ENCODE peak calls at places on chromosomes 16 and 17, in six cellular contexts. V is tibial artery, N is thoracic aorta, L is lower leg skin, K is type B pancreatic cell, F is ascending aorta. T is an unnamed sample.

GRCh38 chr17:74987909-74988711 is 678 bp downstream of the CDR2L start:
- DNase-seq in V (peak; percentile 88), N (peak; percentile 53), L (peak; percentile 97), K (peak; percentile 83), F (peak; percentile 94), T (peak; percentile 91)

GRCh38 chr17:63274156-63274555 is 171.9 kb downstream of the CYB561 start:
- DNase-seq in V (no peak), N (no peak), L (no peak), K (no peak), F (no peak), T (no peak)

GRCh38 chr16:23124315-23124714 is 24.9 kb downstream of the USP31 start:
- DNase-seq in V (no peak), N (no peak), L (no peak), K (no peak), F (no peak), T (no peak)

GRCh38 chr16:86946396-86946795 is 368.0 kb downstream of the FOXL1 start:
- DNase-seq in V (no peak), N (no peak), L (no peak), K (no peak), F (no peak), T (no peak)

GRCh38 chr16:69145658-69146057 is 13.2 kb downstream of the UTP4 start:
- DNase-seq in V (no peak), N (no peak), L (no peak), K (no peak), F (peak; percentile 81), T (no peak)

GRCh38 chr16:2779978-2780898 is 3.2 kb upstream of the ELOB start:
- DNase-seq in V (no peak), N (no peak), L (no peak), K (no peak), F (peak; percentile 42), T (no peak)

GRCh38 chr16:22077700-22078313 is 14.5 kb upstream of the VWA3A start:
- DNase-seq in V (peak; percentile 60), N (no peak), L (peak; percentile 93), K (no peak), F (peak; percentile 70), T (no peak)

GRCh38 chr17:52155301-52155700 is 3.2 kb downstream of the CA10 start:
- DNase-seq in V (no peak), N (no peak), L (no peak), K (no peak), F (no peak), T (no peak)

GRCh38 chr16:82016268-82016667 is 5.0 kb upstream of the SDR42E1 start:
- DNase-seq in V (no peak), N (no peak), L (no peak), K (no peak), F (no peak), T (no peak)
- TF ChIP-seq CTCF in V (no peak), N (no peak), L (no peak), K (peak; percentile 61), F (no peak), T (peak; percentile 22)

DNA sequence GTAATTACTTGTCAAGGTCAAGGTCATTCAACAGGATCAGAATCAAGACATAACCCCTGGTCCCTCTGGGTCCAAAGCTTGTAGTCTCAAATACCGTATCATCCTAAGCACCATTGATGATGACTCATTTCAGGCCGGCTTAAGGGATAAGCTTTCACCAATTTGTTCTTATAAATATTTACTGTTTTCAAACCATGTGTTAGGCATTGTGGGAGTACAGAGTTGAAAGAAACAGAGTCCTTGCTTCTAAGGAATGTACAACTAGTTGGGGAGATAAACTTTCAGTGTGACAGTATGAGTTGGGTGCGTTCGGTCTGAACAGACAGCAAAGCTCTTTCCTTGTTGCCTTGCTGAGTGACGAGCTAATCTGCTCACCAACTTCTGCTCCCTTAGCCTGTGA is 183.5 kb upstream of the MAF start:
- DNase-seq in V (no peak), N (no peak), L (no peak), K (no peak), F (no peak), T (no peak)
- TF ChIP-seq CTCF in V (no peak), N (no peak), L (no peak), K (no peak), F (no peak), T (no peak)

GRCh38 chr16:27692576-27692975 is 142.6 kb downstream of the KATNIP start:
- DNase-seq in V (no peak), N (no peak), L (peak; percentile 57), K (no peak), F (peak; percentile 37), T (no peak)

GRCh38 chr16:27687605-27688004 is 137.7 kb downstream of the KATNIP start:
- DNase-seq in V (no peak), N (no peak), L (no peak), K (no peak), F (no peak), T (no peak)

GRCh38 chr16:27689711-27690110 is 139.8 kb downstream of the KATNIP start:
- DNase-seq in V (no peak), N (no peak), L (peak; percentile 37), K (no peak), F (no peak), T (no peak)

GRCh38 chr16:27691717-27692116 is 141.8 kb downstream of the KATNIP start:
- DNase-seq in V (no peak), N (no peak), L (no peak), K (no peak), F (no peak), T (no peak)

GRCh38 chr16:27690604-27691003 is 140.7 kb downstream of the KATNIP start:
- DNase-seq in V (no peak), N (no peak), L (peak; percentile 81), K (no peak), F (peak; percentile 42), T (no peak)
- TF ChIP-seq CTCF in V (no peak), N (peak; percentile 29), L (no peak), K (peak; percentile 70), F (peak; percentile 30), T (peak; percentile 46)

GRCh38 chr16:49057391-49057790 is 224.2 kb downstream of the CBLN1 start:
- DNase-seq in V (no peak), N (no peak), L (no peak), K (no peak), F (no peak), T (no peak)

GRCh38 chr16:49061315-49061714 is 220.3 kb downstream of the CBLN1 start:
- DNase-seq in V (no peak), N (no peak), L (no peak), K (no peak), F (no peak), T (no peak)

GRCh38 chr16:49056546-49056945 is 225.1 kb downstream of the CBLN1 start:
- DNase-seq in V (no peak), N (no peak), L (no peak), K (no peak), F (no peak), T (no peak)

GRCh38 chr16:49055824-49056545 is 225.7 kb downstream of the CBLN1 start:
- DNase-seq in V (no peak), N (no peak), L (no peak), K (no peak), F (no peak), T (no peak)

DNA sequence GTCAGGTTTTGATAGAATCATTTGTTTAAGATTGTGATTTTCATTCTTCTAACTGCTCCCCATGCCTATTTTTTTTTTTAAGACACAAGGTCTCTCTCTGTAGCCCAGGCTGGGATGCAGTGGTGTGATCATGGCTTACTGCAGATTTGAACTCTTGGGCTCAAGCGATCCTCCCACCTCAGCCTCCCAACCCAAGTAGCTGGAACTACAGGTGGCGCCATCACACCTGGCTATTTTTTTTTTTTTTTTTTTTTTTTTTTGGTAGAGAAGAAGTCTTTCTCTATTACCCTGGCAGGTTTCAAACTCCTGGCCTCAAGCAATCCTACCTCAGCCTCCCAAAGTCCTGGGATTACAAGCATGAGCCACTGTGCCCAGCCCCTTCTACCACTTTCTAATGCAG is 223.3 kb downstream of the CBLN1 start:
- DNase-seq in V (no peak), N (no peak), L (no peak), K (no peak), F (no peak), T (no peak)
- TF ChIP-seq CTCF in V (no peak), N (no peak), L (no peak), K (no peak), F (no peak), T (no peak)

GRCh38 chr17:2042355-2042929 is 620 bp downstream of the OVCA2 start:
- DNase-seq in V (no peak), N (no peak), L (no peak), K (no peak), F (no peak), T (no peak)
- TF ChIP-seq CTCF in V (no peak), N (no peak), L (no peak), K (peak; percentile 40), F (peak; percentile 5), T (peak; percentile 34)

DNA sequence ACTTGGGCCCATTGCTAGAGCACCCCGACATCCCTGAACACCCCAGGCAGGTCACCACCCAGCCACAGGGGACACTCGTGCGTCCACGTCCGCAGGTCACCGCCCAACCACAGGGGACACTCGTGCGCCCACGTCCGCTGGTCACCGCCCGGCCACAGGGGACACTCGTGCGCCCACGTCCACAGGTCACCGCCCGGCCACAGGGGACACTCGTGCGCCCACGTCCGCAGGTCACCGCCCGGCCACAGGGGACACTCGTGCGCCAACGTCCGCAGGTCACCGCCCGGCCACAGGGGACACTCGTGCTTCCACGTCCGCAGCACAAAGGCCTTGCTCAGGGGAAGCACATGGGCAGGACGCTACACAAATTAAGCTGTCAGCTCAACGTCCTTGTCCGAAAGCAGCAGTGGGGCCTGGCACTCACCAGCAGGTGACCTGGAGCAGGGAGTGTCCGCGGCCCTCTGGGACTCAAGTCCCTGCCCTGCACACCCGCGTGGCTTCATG is 17.7 kb downstream of the GALNS start:
- DNase-seq in V (no peak), N (no peak), L (no peak), K (no peak), F (no peak), T (no peak)
- TF ChIP-seq CTCF in V (no peak), N (no peak), L (no peak), K (peak; percentile 50), F (no peak), T (no peak)

GRCh38 chr17:68349157-68349556 is 57.9 kb downstream of the ARSG start:
- DNase-seq in V (no peak), N (no peak), L (no peak), K (no peak), F (no peak), T (no peak)

GRCh38 chr17:68355093-68355492 is 63.8 kb downstream of the ARSG start:
- DNase-seq in V (no peak), N (no peak), L (no peak), K (no peak), F (no peak), T (no peak)

GRCh38 chr17:68352041-68352440 is 60.7 kb downstream of the ARSG start:
- DNase-seq in V (no peak), N (no peak), L (no peak), K (no peak), F (no peak), T (no peak)

GRCh38 chr17:68353121-68353521 is 61.8 kb downstream of the ARSG start:
- DNase-seq in V (no peak), N (no peak), L (no peak), K (no peak), F (no peak), T (no peak)

GRCh38 chr17:68351395-68351794 is 60.1 kb downstream of the ARSG start:
- DNase-seq in V (no peak), N (no peak), L (no peak), K (no peak), F (no peak), T (no peak)
- TF ChIP-seq CTCF in V (no peak), N (no peak), L (no peak), K (no peak), F (no peak), T (no peak)

T was measured in osteocyte.